ENCODE peak calls at places on chromosome 3, in ten cellular contexts. One of them, this sample, is unnamed.

GRCh38 chr3:146493221-146493620 is 23.9 kb upstream of the PLSCR2 start:
- DNase-seq in cardiac fibroblast: no peak
- DNase-seq in sigmoid colon: no peak
- DNase-seq in GM12865: no peak
- DNase-seq in suprapubic skin: no peak
- DNase-seq in AG04450: no peak
- DNase-seq in fibroblast of mammary gland: peak; percentile 76
- DNase-seq in lower leg skin: no peak
- DNase-seq in thoracic aorta: no peak
- DNase-seq in dorsolateral prefrontal cortex: no peak
- DNase-seq in this sample: no peak

GRCh38 chr3:143000525-143000924 is 845 bp upstream of the U2SURP start:
- DNase-seq in cardiac fibroblast: peak; percentile 35
- DNase-seq in sigmoid colon: no peak
- DNase-seq in GM12865: no peak
- DNase-seq in suprapubic skin: no peak
- DNase-seq in AG04450: no peak
- DNase-seq in fibroblast of mammary gland: peak; percentile 27
- DNase-seq in lower leg skin: no peak
- DNase-seq in thoracic aorta: no peak
- DNase-seq in dorsolateral prefrontal cortex: no peak
- DNase-seq in this sample: no peak

GRCh38 chr3:3798641-3799113 is 554 bp upstream of the LRRN1 start:
- DNase-seq in cardiac fibroblast: no peak
- DNase-seq in sigmoid colon: no peak
- DNase-seq in GM12865: no peak
- DNase-seq in suprapubic skin: no peak
- DNase-seq in AG04450: no peak
- DNase-seq in fibroblast of mammary gland: no peak
- DNase-seq in lower leg skin: no peak
- DNase-seq in thoracic aorta: no peak
- DNase-seq in dorsolateral prefrontal cortex: no peak
- DNase-seq in this sample: no peak

GRCh38 chr3:8136553-8136952 is 365.1 kb upstream of the LMCD1 start:
- DNase-seq in cardiac fibroblast: no peak
- DNase-seq in sigmoid colon: no peak
- DNase-seq in GM12865: no peak
- DNase-seq in suprapubic skin: no peak
- DNase-seq in AG04450: no peak
- DNase-seq in fibroblast of mammary gland: no peak
- DNase-seq in lower leg skin: no peak
- DNase-seq in thoracic aorta: no peak
- DNase-seq in dorsolateral prefrontal cortex: no peak
- DNase-seq in this sample: no peak

GRCh38 chr3:115638991-115639390 is 15.7 kb downstream of the GAP43 start:
- DNase-seq in cardiac fibroblast: no peak
- DNase-seq in sigmoid colon: no peak
- DNase-seq in GM12865: no peak
- DNase-seq in suprapubic skin: no peak
- DNase-seq in AG04450: no peak
- DNase-seq in fibroblast of mammary gland: no peak
- DNase-seq in lower leg skin: no peak
- DNase-seq in thoracic aorta: no peak
- DNase-seq in dorsolateral prefrontal cortex: no peak
- DNase-seq in this sample: no peak

GRCh38 chr3:30476373-30477082 is 129.9 kb upstream of the TGFBR2 start:
- DNase-seq in cardiac fibroblast: peak; percentile 41
- DNase-seq in sigmoid colon: no peak
- DNase-seq in GM12865: no peak
- DNase-seq in suprapubic skin: no peak
- DNase-seq in AG04450: no peak
- DNase-seq in fibroblast of mammary gland: peak; percentile 80
- DNase-seq in lower leg skin: no peak
- DNase-seq in thoracic aorta: no peak
- DNase-seq in dorsolateral prefrontal cortex: no peak
- DNase-seq in this sample: no peak

GRCh38 chr3:135215516-135215915 is 420.5 kb downstream of the EPHB1 start:
- DNase-seq in cardiac fibroblast: no peak
- DNase-seq in sigmoid colon: no peak
- DNase-seq in GM12865: no peak
- DNase-seq in suprapubic skin: no peak
- DNase-seq in AG04450: no peak
- DNase-seq in fibroblast of mammary gland: peak; percentile 37
- DNase-seq in lower leg skin: no peak
- DNase-seq in thoracic aorta: no peak
- DNase-seq in dorsolateral prefrontal cortex: no peak
- DNase-seq in this sample: no peak

GRCh38 chr3:13362551-13362950 is 57.6 kb downstream of the NUP210 start:
- DNase-seq in cardiac fibroblast: no peak
- DNase-seq in sigmoid colon: no peak
- DNase-seq in GM12865: no peak
- DNase-seq in suprapubic skin: no peak
- DNase-seq in AG04450: no peak
- DNase-seq in fibroblast of mammary gland: no peak
- DNase-seq in lower leg skin: no peak
- DNase-seq in thoracic aorta: no peak
- DNase-seq in dorsolateral prefrontal cortex: no peak
- DNase-seq in this sample: no peak

GRCh38 chr3:15633766-15634588 is 32.4 kb downstream of the BTD start:
- DNase-seq in cardiac fibroblast: no peak
- DNase-seq in sigmoid colon: no peak
- DNase-seq in GM12865: no peak
- DNase-seq in suprapubic skin: no peak
- DNase-seq in AG04450: no peak
- DNase-seq in fibroblast of mammary gland: peak; percentile 48
- DNase-seq in lower leg skin: no peak
- DNase-seq in thoracic aorta: no peak
- DNase-seq in dorsolateral prefrontal cortex: no peak
- DNase-seq in this sample: no peak

GRCh38 chr3:195453236-195453635 is 10.4 kb upstream of the ACAP2 start:
- DNase-seq in cardiac fibroblast: no peak
- DNase-seq in sigmoid colon: no peak
- DNase-seq in GM12865: no peak
- DNase-seq in suprapubic skin: no peak
- DNase-seq in AG04450: no peak
- DNase-seq in fibroblast of mammary gland: no peak
- DNase-seq in lower leg skin: no peak
- DNase-seq in thoracic aorta: no peak
- DNase-seq in dorsolateral prefrontal cortex: no peak
- DNase-seq in this sample: no peak

GRCh38 chr3:19937459-19938362 is 3.7 kb upstream of the EFHB start:
- DNase-seq in cardiac fibroblast: peak; percentile 41
- DNase-seq in sigmoid colon: no peak
- DNase-seq in GM12865: no peak
- DNase-seq in suprapubic skin: no peak
- DNase-seq in AG04450: no peak
- DNase-seq in fibroblast of mammary gland: no peak
- DNase-seq in lower leg skin: no peak
- DNase-seq in thoracic aorta: no peak
- DNase-seq in dorsolateral prefrontal cortex: no peak
- DNase-seq in this sample: no peak

GRCh38 chr3:78788839-78789238 is 979.0 kb downstream of the ROBO1 start:
- DNase-seq in cardiac fibroblast: no peak
- DNase-seq in sigmoid colon: no peak
- DNase-seq in GM12865: no peak
- DNase-seq in suprapubic skin: no peak
- DNase-seq in AG04450: no peak
- DNase-seq in fibroblast of mammary gland: no peak
- DNase-seq in lower leg skin: no peak
- DNase-seq in thoracic aorta: no peak
- DNase-seq in dorsolateral prefrontal cortex: no peak
- DNase-seq in this sample: no peak

GRCh38 chr3:54888162-54888561 is 39.7 kb downstream of the LRTM1 start:
- DNase-seq in cardiac fibroblast: no peak
- DNase-seq in sigmoid colon: no peak
- DNase-seq in GM12865: no peak
- DNase-seq in suprapubic skin: no peak
- DNase-seq in AG04450: no peak
- DNase-seq in fibroblast of mammary gland: no peak
- DNase-seq in lower leg skin: no peak
- DNase-seq in thoracic aorta: no peak
- DNase-seq in dorsolateral prefrontal cortex: no peak
- DNase-seq in this sample: no peak

GRCh38 chr3:142958707-142959106 is 4.8 kb downstream of the PAQR9 start:
- DNase-seq in cardiac fibroblast: peak; percentile 12
- DNase-seq in sigmoid colon: no peak
- DNase-seq in GM12865: no peak
- DNase-seq in suprapubic skin: no peak
- DNase-seq in AG04450: no peak
- DNase-seq in fibroblast of mammary gland: peak; percentile 54
- DNase-seq in lower leg skin: no peak
- DNase-seq in thoracic aorta: no peak
- DNase-seq in dorsolateral prefrontal cortex: no peak
- DNase-seq in this sample: peak; percentile 5

GRCh38 chr3:122391674-122392446 is 7.9 kb downstream of the FAM162A start:
- DNase-seq in cardiac fibroblast: no peak
- DNase-seq in sigmoid colon: no peak
- DNase-seq in GM12865: no peak
- DNase-seq in suprapubic skin: no peak
- DNase-seq in AG04450: no peak
- DNase-seq in fibroblast of mammary gland: no peak
- DNase-seq in lower leg skin: no peak
- DNase-seq in thoracic aorta: no peak
- DNase-seq in dorsolateral prefrontal cortex: no peak
- DNase-seq in this sample: no peak

GRCh38 chr3:125003369-125003853 is 52.4 kb downstream of the HEG1 start:
- DNase-seq in cardiac fibroblast: peak; percentile 75
- DNase-seq in sigmoid colon: peak; percentile 91
- DNase-seq in GM12865: no peak
- DNase-seq in suprapubic skin: no peak
- DNase-seq in AG04450: peak; percentile 24
- DNase-seq in fibroblast of mammary gland: peak; percentile 80
- DNase-seq in lower leg skin: no peak
- DNase-seq in thoracic aorta: no peak
- DNase-seq in dorsolateral prefrontal cortex: no peak
- DNase-seq in this sample: peak; percentile 10

GRCh38 chr3:39447637-39448483 is 19.6 kb upstream of the MOBP start:
- DNase-seq in cardiac fibroblast: peak; percentile 89
- DNase-seq in sigmoid colon: peak; percentile 74
- DNase-seq in GM12865: peak; percentile 79
- DNase-seq in suprapubic skin: no peak
- DNase-seq in AG04450: peak; percentile 80
- DNase-seq in fibroblast of mammary gland: peak; percentile 82
- DNase-seq in lower leg skin: no peak
- DNase-seq in thoracic aorta: peak; percentile 53
- DNase-seq in dorsolateral prefrontal cortex: no peak
- DNase-seq in this sample: peak; percentile 58

GRCh38 chr3:105365536-105366301 is 990 bp upstream of the ALCAM start:
- DNase-seq in cardiac fibroblast: peak; percentile 83
- DNase-seq in sigmoid colon: peak; percentile 63
- DNase-seq in GM12865: peak; percentile 31
- DNase-seq in suprapubic skin: peak; percentile 70
- DNase-seq in AG04450: no peak
- DNase-seq in fibroblast of mammary gland: peak; percentile 77
- DNase-seq in lower leg skin: no peak
- DNase-seq in thoracic aorta: no peak
- DNase-seq in dorsolateral prefrontal cortex: no peak
- DNase-seq in this sample: no peak
- TF ChIP-seq CTCF in cardiac fibroblast: peak; percentile 1
- TF ChIP-seq CTCF in sigmoid colon: no peak
- TF ChIP-seq CTCF in GM12865: no peak
- TF ChIP-seq CTCF in suprapubic skin: no peak
- TF ChIP-seq CTCF in AG04450: no peak
- TF ChIP-seq CTCF in fibroblast of mammary gland: no peak
- TF ChIP-seq CTCF in lower leg skin: no peak
- TF ChIP-seq CTCF in thoracic aorta: no peak
- TF ChIP-seq CTCF in dorsolateral prefrontal cortex: no peak
- TF ChIP-seq CTCF in this sample: peak; percentile 6

GRCh38 chr3:62287528-62287927 is 85.8 kb downstream of the FEZF2 start:
- DNase-seq in cardiac fibroblast: no peak
- DNase-seq in sigmoid colon: no peak
- DNase-seq in GM12865: no peak
- DNase-seq in suprapubic skin: no peak
- DNase-seq in AG04450: no peak
- DNase-seq in fibroblast of mammary gland: no peak
- DNase-seq in lower leg skin: no peak
- DNase-seq in thoracic aorta: no peak
- DNase-seq in dorsolateral prefrontal cortex: no peak
- DNase-seq in this sample: no peak
- H3K4me3 ChIP-seq in cardiac fibroblast: no peak overlapping the region
- H3K4me3 ChIP-seq in sigmoid colon: no peak overlapping the region
- H3K4me3 ChIP-seq in GM12865: no peak overlapping the region
- H3K4me3 ChIP-seq in suprapubic skin: no peak overlapping the region
- H3K4me3 ChIP-seq in AG04450: no peak overlapping the region
- H3K4me3 ChIP-seq in fibroblast of mammary gland: no peak overlapping the region
- H3K4me3 ChIP-seq in lower leg skin: no peak overlapping the region
- H3K4me3 ChIP-seq in thoracic aorta: no peak overlapping the region
- H3K4me3 ChIP-seq in dorsolateral prefrontal cortex: no peak overlapping the region
- H3K4me3 ChIP-seq in this sample: no peak overlapping the region

GRCh38 chr3:191434036-191434435 is 26.9 kb upstream of the PYDC2 start:
- DNase-seq in cardiac fibroblast: no peak
- DNase-seq in sigmoid colon: no peak
- DNase-seq in GM12865: no peak
- DNase-seq in suprapubic skin: no peak
- DNase-seq in AG04450: no peak
- DNase-seq in fibroblast of mammary gland: no peak
- DNase-seq in lower leg skin: no peak
- DNase-seq in thoracic aorta: no peak
- DNase-seq in dorsolateral prefrontal cortex: no peak
- DNase-seq in this sample: no peak
- TF ChIP-seq CTCF in cardiac fibroblast: no peak
- TF ChIP-seq CTCF in sigmoid colon: no peak
- TF ChIP-seq CTCF in GM12865: no peak
- TF ChIP-seq CTCF in suprapubic skin: no peak
- TF ChIP-seq CTCF in AG04450: no peak
- TF ChIP-seq CTCF in fibroblast of mammary gland: no peak
- TF ChIP-seq CTCF in lower leg skin: no peak
- TF ChIP-seq CTCF in thoracic aorta: no peak
- TF ChIP-seq CTCF in dorsolateral prefrontal cortex: no peak
- TF ChIP-seq CTCF in this sample: no peak

GRCh38 chr3:86988235-86988634 is 2.7 kb downstream of the VGLL3 start:
- DNase-seq in cardiac fibroblast: peak; percentile 91
- DNase-seq in sigmoid colon: no peak
- DNase-seq in GM12865: no peak
- DNase-seq in suprapubic skin: no peak
- DNase-seq in AG04450: no peak
- DNase-seq in fibroblast of mammary gland: peak; percentile 87
- DNase-seq in lower leg skin: no peak
- DNase-seq in thoracic aorta: no peak
- DNase-seq in dorsolateral prefrontal cortex: no peak
- DNase-seq in this sample: peak; percentile 67

GRCh38 chr3:86989611-86990010 is 1.3 kb downstream of the VGLL3 start:
- DNase-seq in cardiac fibroblast: peak; percentile 38
- DNase-seq in sigmoid colon: no peak
- DNase-seq in GM12865: no peak
- DNase-seq in suprapubic skin: no peak
- DNase-seq in AG04450: no peak
- DNase-seq in fibroblast of mammary gland: peak; percentile 35
- DNase-seq in lower leg skin: no peak
- DNase-seq in thoracic aorta: no peak
- DNase-seq in dorsolateral prefrontal cortex: no peak
- DNase-seq in this sample: no peak

GRCh38 chr3:86990171-86990733 is 697 bp downstream of the VGLL3 start:
- DNase-seq in cardiac fibroblast: no peak
- DNase-seq in sigmoid colon: peak; percentile 71
- DNase-seq in GM12865: no peak
- DNase-seq in suprapubic skin: no peak
- DNase-seq in AG04450: no peak
- DNase-seq in fibroblast of mammary gland: no peak
- DNase-seq in lower leg skin: peak; percentile 84
- DNase-seq in thoracic aorta: no peak
- DNase-seq in dorsolateral prefrontal cortex: no peak
- DNase-seq in this sample: no peak

GRCh38 chr3:86987421-86987715 is 3.6 kb downstream of the VGLL3 start:
- DNase-seq in cardiac fibroblast: no peak
- DNase-seq in sigmoid colon: no peak
- DNase-seq in GM12865: no peak
- DNase-seq in suprapubic skin: no peak
- DNase-seq in AG04450: no peak
- DNase-seq in fibroblast of mammary gland: no peak
- DNase-seq in lower leg skin: no peak
- DNase-seq in thoracic aorta: no peak
- DNase-seq in dorsolateral prefrontal cortex: no peak
- DNase-seq in this sample: no peak

GRCh38 chr3:86988986-86989385 is 2.0 kb downstream of the VGLL3 start:
- DNase-seq in cardiac fibroblast: no peak
- DNase-seq in sigmoid colon: no peak
- DNase-seq in GM12865: no peak
- DNase-seq in suprapubic skin: no peak
- DNase-seq in AG04450: no peak
- DNase-seq in fibroblast of mammary gland: no peak
- DNase-seq in lower leg skin: no peak
- DNase-seq in thoracic aorta: no peak
- DNase-seq in dorsolateral prefrontal cortex: no peak
- DNase-seq in this sample: no peak
- H3K4me3 ChIP-seq in cardiac fibroblast: peak overlapping the region; percentile 84
- H3K4me3 ChIP-seq in sigmoid colon: peak overlapping the region; percentile 81
- H3K4me3 ChIP-seq in GM12865: no peak overlapping the region
- H3K4me3 ChIP-seq in suprapubic skin: peak overlapping the region; percentile 70
- H3K4me3 ChIP-seq in AG04450: peak overlapping the region; percentile 94
- H3K4me3 ChIP-seq in fibroblast of mammary gland: peak overlapping the region; percentile 64
- H3K4me3 ChIP-seq in lower leg skin: no peak overlapping the region
- H3K4me3 ChIP-seq in thoracic aorta: peak overlapping the region; percentile 80
- H3K4me3 ChIP-seq in dorsolateral prefrontal cortex: no peak overlapping the region
- H3K4me3 ChIP-seq in this sample: peak overlapping the region; percentile 90

This sample was measured in AG09309.